ENCODE peak calls at places on chromosomes 13 and 19, in five cellular contexts. N is osteocyte; W is stimulated activated CD4-positive, alpha-beta T cell treated with anti-CD3 and anti-CD28 coated beads, Interleukin-2, amount 100 ng/mL, for 48 hours; E is ascending aorta; K is stimulated activated CD8-positive, alpha-beta memory T cell treated with anti-CD3 and anti-CD28 coated beads, Interleukin-12 subunit alpha, Interleukin-12 subunit beta, amount 100 ng/mL, for 4 hours. I is an unnamed sample.

GRCh38 chr13:112616586-112617381 is 28.8 kb upstream of the TUBGCP3 start:
- DNase-seq in N (peak; percentile 65), W (peak; percentile 29), E (no peak), K (no peak), I (no peak)

GRCh38 chr13:110713981-110714797 is 689 bp downstream of the ING1 start:
- DNase-seq in N (no peak), W (peak; percentile 44), E (no peak), K (peak; percentile 60), I (no peak)

GRCh38 chr13:84481958-84482357 is 599.7 kb upstream of the SLITRK1 start:
- DNase-seq in N (no peak), W (no peak), E (no peak), K (no peak), I (no peak)

GRCh38 chr19:41409288-41409687 is 11.7 kb downstream of the BCKDHA start:
- DNase-seq in N (no peak), W (no peak), E (no peak), K (no peak), I (no peak)

GRCh38 chr13:89688908-89689307 is 1658.6 kb upstream of the MIR17HG start:
- DNase-seq in N (no peak), W (no peak), E (no peak), K (no peak), I (no peak)

GRCh38 chr19:3671680-3672574 is 28.3 kb downstream of the PIP5K1C start:
- DNase-seq in N (no peak), W (peak; percentile 37), E (no peak), K (no peak), I (no peak)

GRCh38 chr19:13839938-13840750 is 36.8 kb upstream of the NANOS3 start:
- DNase-seq in N (peak; percentile 93), W (no peak), E (peak; percentile 60), K (no peak), I (no peak)

GRCh38 chr19:34969721-34970120 is 5.7 kb upstream of the ZNF792 start:
- DNase-seq in N (peak; percentile 42), W (no peak), E (no peak), K (no peak), I (no peak)

GRCh38 chr19:49224856-49225255 is 67.3 kb downstream of the TRPM4 start:
- DNase-seq in N (no peak), W (peak; percentile 27), E (no peak), K (no peak), I (no peak)

GRCh38 chr13:97720881-97721280 is 232.6 kb upstream of the IPO5 start:
- DNase-seq in N (no peak), W (no peak), E (no peak), K (no peak), I (no peak)

GRCh38 chr19:18167011-18167410 is 6.6 kb upstream of the IFI30 start:
- DNase-seq in N (no peak), W (no peak), E (no peak), K (no peak), I (no peak)

GRCh38 chr13:107370036-107370785 is 802.3 kb upstream of the ARGLU1 start:
- DNase-seq in N (no peak), W (no peak), E (no peak), K (no peak), I (no peak)

GRCh38 chr13:110448677-110449076 is 112.8 kb downstream of the RAB20 start:
- DNase-seq in N (no peak), W (no peak), E (no peak), K (no peak), I (no peak)

GRCh38 chr19:3042545-3043267 is 13.6 kb upstream of the TLE2 start:
- DNase-seq in N (no peak), W (no peak), E (no peak), K (no peak), I (no peak)

GRCh38 chr19:45472557-45473365 is 5.0 kb downstream of the FOSB start:
- DNase-seq in N (no peak), W (no peak), E (no peak), K (no peak), I (no peak)

GRCh38 chr13:90686438-90686837 is 661.0 kb upstream of the MIR17HG start:
- DNase-seq in N (no peak), W (no peak), E (no peak), K (no peak), I (no peak)

GRCh38 chr13:60261432-60262351 is 98.0 kb upstream of the DIAPH3 start:
- DNase-seq in N (no peak), W (no peak), E (no peak), K (no peak), I (no peak)

GRCh38 chr13:77359171-77359570 is 32.3 kb upstream of the MYCBP2 start:
- DNase-seq in N (no peak), W (no peak), E (no peak), K (no peak), I (no peak)

GRCh38 chr19:2650515-2650914 is 52.0 kb downstream of the GNG7 start:
- DNase-seq in N (no peak), W (no peak), E (no peak), K (no peak), I (no peak)

GRCh38 chr19:2253106-2254051 is 2.8 kb downstream of the JSRP1 start:
- DNase-seq in N (no peak), W (no peak), E (no peak), K (no peak), I (no peak)

GRCh38 chr13:57633141-57633949 is 1.8 kb downstream of the PCDH17 start:
- DNase-seq in N (no peak), W (no peak), E (no peak), K (no peak), I (no peak)

GRCh38 chr13:59211636-59212035 is 952.1 kb downstream of the DIAPH3 start:
- DNase-seq in N (no peak), W (no peak), E (no peak), K (no peak), I (no peak)

GRCh38 chr19:35513231-35513974 is at the start of gene DMKN:
- DNase-seq in N (no peak), W (no peak), E (no peak), K (no peak), I (no peak)

GRCh38 chr13:31835932-31836331 is 96.6 kb downstream of the RXFP2 start:
- DNase-seq in N (no peak), W (no peak), E (no peak), K (no peak), I (no peak)

GRCh38 chr13:57634829-57635165 is 3.3 kb downstream of the PCDH17 start:
- DNase-seq in N (no peak), W (no peak), E (no peak), K (no peak), I (no peak)

GRCh38 chr13:43728411-43728810 is 58.4 kb downstream of the ENOX1 start:
- DNase-seq in N (no peak), W (no peak), E (no peak), K (no peak), I (no peak)

GRCh38 chr19:35395762-35396199 is 24.9 kb downstream of the GPR42 start:
- DNase-seq in N (no peak), W (no peak), E (no peak), K (no peak), I (no peak)